ENCODE peak calls at places on chromosome 15, in nine cellular contexts. M is DMS153; K is NCI-H748 treated with DMSO at 0.1 percent for 48 hours; S is GM04503; A is dorsolateral prefrontal cortex; G is omental fat pad; N is activated T-cell treated with anti-CD3 and anti-CD28 coated beads, Interleukin-2, amount 50 U/mL, for 1 hour; T is HT1080; V is CD8-positive, alpha-beta T cell. I is an unnamed sample.
A peak's percentile ranks its signal among the peaks of the same experiment; 100 is the strongest.

GRCh38 chr15:41840673-41841072 is 2.0 kb downstream of the PLA2G4B start:
- DNase-seq in M (no peak), K (no peak), S (no peak), A (no peak), G (no peak), N (no peak), T (no peak), V (no peak), I (no peak)

GRCh38 chr15:62059818-62060115 is 480 bp downstream of the VPS13C start:
- DNase-seq in M (no peak), K (peak; percentile 6), S (no peak), A (peak; percentile 47), G (no peak), N (peak; percentile 62), T (peak; percentile 55), V (peak; percentile 58), I (peak; percentile 81)

GRCh38 chr15:101731746-101732145 is 7.5 kb upstream of the TARS3 start:
- DNase-seq in M (no peak), K (no peak), S (no peak), A (no peak), G (no peak), N (no peak), T (no peak), V (no peak), I (no peak)

GRCh38 chr15:83659011-83659811 is 5.3 kb downstream of the ADAMTSL3 start:
- DNase-seq in M (no peak), K (no peak), S (no peak), A (no peak), G (no peak), N (no peak), T (no peak), V (no peak), I (no peak)

GRCh38 chr15:79124388-79124787 is 33.8 kb upstream of the RASGRF1 start:
- DNase-seq in M (no peak), K (no peak), S (no peak), A (no peak), G (no peak), N (no peak), T (no peak), V (no peak), I (no peak)

GRCh38 chr15:98651581-98652220 is 3.4 kb downstream of the IGF1R start:
- DNase-seq in M (no peak), K (no peak), S (no peak), A (no peak), G (no peak), N (no peak), T (peak; percentile 18), V (no peak), I (no peak)

GRCh38 chr15:47974724-47975123 is 146.1 kb upstream of the SLC24A5 start:
- DNase-seq in M (no peak), K (no peak), S (no peak), A (no peak), G (no peak), N (no peak), T (no peak), V (no peak), I (no peak)

GRCh38 chr15:86355798-86356197 is 276.1 kb downstream of the AGBL1 start:
- DNase-seq in M (no peak), K (no peak), S (no peak), A (no peak), G (no peak), N (no peak), T (no peak), V (no peak), I (no peak)

GRCh38 chr15:82536409-82537350 is 3.6 kb downstream of the RPS17 start:
- DNase-seq in M (no peak), K (no peak), S (no peak), A (no peak), G (no peak), N (no peak), T (no peak), V (no peak), I (no peak)

GRCh38 chr15:96542130-96542770 is 211.8 kb downstream of the NR2F2 start:
- DNase-seq in M (no peak), K (no peak), S (no peak), A (no peak), G (no peak), N (no peak), T (no peak), V (no peak), I (no peak)

GRCh38 chr15:47386459-47386858 is 330.8 kb upstream of the SEMA6D start:
- DNase-seq in M (no peak), K (no peak), S (no peak), A (no peak), G (no peak), N (no peak), T (no peak), V (no peak), I (no peak)

GRCh38 chr15:68991723-68992122 is 22.8 kb upstream of the NOX5 start:
- DNase-seq in M (no peak), K (no peak), S (no peak), A (no peak), G (no peak), N (no peak), T (no peak), V (no peak), I (no peak)

GRCh38 chr15:47184405-47185221 is 532.7 kb upstream of the SEMA6D start:
- DNase-seq in M (peak; percentile 23), K (peak; percentile 30), S (no peak), A (peak; percentile 7), G (no peak), N (no peak), T (no peak), V (no peak), I (no peak)

GRCh38 chr15:76147906-76148553 is 88.2 kb downstream of the TMEM266 start:
- DNase-seq in M (no peak), K (no peak), S (no peak), A (peak; percentile 22), G (peak; percentile 44), N (peak; percentile 74), T (peak; percentile 43), V (peak; percentile 66), I (peak; percentile 21)

GRCh38 chr15:43187544-43188155 is 2.4 kb downstream of the CCNDBP1 start:
- DNase-seq in M (no peak), K (no peak), S (no peak), A (no peak), G (no peak), N (no peak), T (peak; percentile 56), V (no peak), I (peak; percentile 66)

GRCh38 chr15:81869161-81869928 is 176.5 kb downstream of the MEX3B start:
- DNase-seq in M (no peak), K (no peak), S (no peak), A (no peak), G (no peak), N (no peak), T (no peak), V (no peak), I (no peak)

I was measured in RPMI7951.